ENCODE peak calls at places on chromosomes 13 and 19, in seven cellular contexts. P, A, S, G, J, U and B are unnamed samples.

GRCh38 chr19:31266731-31267130 is 82.5 kb downstream of the TSHZ3 start:
- DNase-seq in P (no peak), A (no peak), S (no peak), G (no peak), J (no peak), U (no peak), B (no peak)

GRCh38 chr19:57903298-57904174 is 12.9 kb downstream of the ZNF417 start:
- DNase-seq in P (peak; percentile 37), A (peak; percentile 22), S (peak; percentile 32), G (peak; percentile 43), J (no peak), U (no peak), B (peak; percentile 83)

GRCh38 chr13:90801621-90802020 is 545.9 kb upstream of the MIR17HG start:
- DNase-seq in P (no peak), A (no peak), S (no peak), G (no peak), J (no peak), U (no peak), B (no peak)

GRCh38 chr19:54418030-54418929 is 3.0 kb downstream of the TTYH1 start:
- DNase-seq in P (no peak), A (no peak), S (no peak), G (peak; percentile 42), J (no peak), U (peak; percentile 62), B (peak; percentile 95)

GRCh38 chr13:24282256-24282655 is 27.1 kb upstream of the C1QTNF9 start:
- DNase-seq in P (no peak), A (no peak), S (no peak), G (no peak), J (no peak), U (no peak), B (no peak)

GRCh38 chr13:27965343-27965739 is 3.8 kb downstream of the CDX2 start:
- DNase-seq in P (no peak), A (no peak), S (no peak), G (no peak), J (no peak), U (no peak), B (peak; percentile 66)

GRCh38 chr13:60230593-60230992 is 66.9 kb upstream of the DIAPH3 start:
- DNase-seq in P (no peak), A (peak; percentile 25), S (no peak), G (no peak), J (no peak), U (no peak), B (no peak)

GRCh38 chr19:42096255-42096837 is 20.4 kb downstream of the ZNF574 start:
- DNase-seq in P (no peak), A (no peak), S (no peak), G (no peak), J (no peak), U (no peak), B (peak; percentile 83)

GRCh38 chr19:703651-704446 is 4.9 kb upstream of the PALM start:
- DNase-seq in P (no peak), A (no peak), S (no peak), G (peak; percentile 85), J (peak; percentile 35), U (peak; percentile 94), B (peak; percentile 79)

GRCh38 chr19:22545751-22546150 is 88.4 kb upstream of the ZNF492 start:
- DNase-seq in P (no peak), A (peak; percentile 31), S (no peak), G (peak; percentile 27), J (no peak), U (no peak), B (no peak)

GRCh38 chr19:5831152-5831551 is 8.3 kb downstream of the FUT6 start:
- DNase-seq in P (no peak), A (no peak), S (no peak), G (no peak), J (no peak), U (no peak), B (peak; percentile 52)

GRCh38 chr19:49930483-49931011 is 1.2 kb upstream of the NUP62 start:
- DNase-seq in P (no peak), A (no peak), S (no peak), G (peak; percentile 50), J (no peak), U (peak; percentile 80), B (peak; percentile 83)

GRCh38 chr19:56404705-56405056 is 549 bp downstream of the ZNF583 start:
- DNase-seq in P (no peak), A (no peak), S (no peak), G (no peak), J (no peak), U (no peak), B (no peak)

GRCh38 chr19:39670998-39671397 is 15.3 kb downstream of the LGALS16 start:
- DNase-seq in P (no peak), A (no peak), S (no peak), G (no peak), J (no peak), U (no peak), B (no peak)

GRCh38 chr19:28831464-28831863 is 381.5 kb downstream of the UQCRFS1 start:
- DNase-seq in P (no peak), A (no peak), S (no peak), G (no peak), J (no peak), U (no peak), B (no peak)

GRCh38 chr13:43411741-43412140 is 375.0 kb downstream of the ENOX1 start:
- DNase-seq in P (no peak), A (no peak), S (no peak), G (no peak), J (no peak), U (no peak), B (no peak)

GRCh38 chr19:6988257-6988656 is 33.0 kb downstream of the MBD3L2B start:
- DNase-seq in P (no peak), A (no peak), S (no peak), G (no peak), J (no peak), U (no peak), B (no peak)

GRCh38 chr13:21435710-21436151 is 23.4 kb downstream of the ZDHHC20 start:
- DNase-seq in P (peak; percentile 77), A (peak; percentile 62), S (peak; percentile 80), G (peak; percentile 58), J (peak; percentile 12), U (no peak), B (peak; percentile 90)

GRCh38 chr13:107203146-107203847 is 635.4 kb upstream of the ARGLU1 start:
- DNase-seq in P (no peak), A (peak; percentile 13), S (no peak), G (peak; percentile 29), J (no peak), U (no peak), B (no peak)

GRCh38 chr13:25455146-25455545 is 83.4 kb downstream of the ATP8A2 start:
- DNase-seq in P (no peak), A (no peak), S (no peak), G (no peak), J (no peak), U (no peak), B (no peak)

GRCh38 chr19:35845215-35846037 is 6.9 kb downstream of the NPHS1 start:
- DNase-seq in P (no peak), A (peak; percentile 19), S (no peak), G (peak; percentile 84), J (no peak), U (no peak), B (peak; percentile 90)

GRCh38 chr13:99123101-99124045 is 77.3 kb upstream of the UBAC2 start:
- DNase-seq in P (no peak), A (peak; percentile 40), S (no peak), G (no peak), J (no peak), U (no peak), B (peak; percentile 55)

GRCh38 chr13:32261567-32261966 is 53.6 kb downstream of the ZAR1L start:
- DNase-seq in P (peak; percentile 68), A (no peak), S (no peak), G (no peak), J (no peak), U (peak; percentile 77), B (no peak)

GRCh38 chr13:113532156-113532806 is 41.8 kb upstream of the DCUN1D2 start:
- DNase-seq in P (no peak), A (no peak), S (no peak), G (no peak), J (no peak), U (peak; percentile 36), B (peak; percentile 45)

GRCh38 chr19:51687791-51688664 is 5.1 kb upstream of the SPACA6 start:
- DNase-seq in P (no peak), A (peak; percentile 64), S (peak; percentile 53), G (peak; percentile 73), J (no peak), U (peak; percentile 88), B (peak; percentile 76)

GRCh38 chr19:10552596-10553053 is 8.9 kb downstream of the ATG4D start:
- DNase-seq in P (no peak), A (no peak), S (no peak), G (peak; percentile 48), J (no peak), U (no peak), B (peak; percentile 96)

GRCh38 chr13:112842343-112842856 is 126.6 kb upstream of the MCF2L start:
- DNase-seq in P (no peak), A (no peak), S (no peak), G (no peak), J (no peak), U (peak; percentile 74), B (peak; percentile 72)

GRCh38 chr13:50617134-50617721 is 226.3 kb downstream of the DLEU7 start:
- DNase-seq in P (no peak), A (peak; percentile 27), S (no peak), G (peak; percentile 21), J (no peak), U (no peak), B (peak; percentile 59)

GRCh38 chr19:49570997-49571676 is 9.2 kb downstream of the NOSIP start:
- DNase-seq in P (no peak), A (no peak), S (no peak), G (peak; percentile 54), J (no peak), U (no peak), B (peak; percentile 37)